ENCODE peak calls at places on chromosomes 6 and 20, in six cellular contexts. D is IMR-90, U is heart right ventricle, V is adrenal gland, L is transverse colon, F is mammary epithelial cell. B is an unnamed sample.

GRCh38 chr20:59645761-59646171 is 41.4 kb downstream of the PHACTR3 start:
- DNase-seq in L (no peak), V (no peak), D (no peak), F (no peak), U (no peak), B (no peak)

GRCh38 chr6:164370773-164371172 is 938.6 kb downstream of the C6orf118 start:
- DNase-seq in V (no peak), U (no peak), D (no peak), L (no peak), F (no peak), B (no peak)

GRCh38 chr20:17761612-17762011 is 61.8 kb downstream of the BANF2 start:
- DNase-seq in V (no peak), D (no peak), F (no peak), L (no peak), U (no peak), B (peak; percentile 74)

GRCh38 chr6:150697515-150697914 is 97.8 kb downstream of the PLEKHG1 start:
- DNase-seq in L (no peak), D (no peak), V (no peak), U (no peak), F (no peak), B (no peak)

GRCh38 chr20:37075932-37076685 is 19.7 kb downstream of the RBL1 start:
- DNase-seq in D (peak; percentile 52), U (no peak), V (no peak), L (no peak), F (no peak), B (no peak)

GRCh38 chr20:43722153-43722505 is 4.7 kb downstream of the GTSF1L start:
- DNase-seq in F (no peak), D (no peak), L (no peak), U (no peak), V (no peak), B (no peak)

GRCh38 chr20:36957875-36958667 is 6.6 kb upstream of the SAMHD1 start:
- DNase-seq in F (no peak), U (no peak), D (no peak), V (no peak), L (no peak), B (no peak)

GRCh38 chr20:3092611-3093379 is 8.3 kb upstream of the AVP start:
- DNase-seq in L (no peak), U (no peak), V (no peak), F (no peak), D (no peak), B (peak; percentile 90)

GRCh38 chr6:137013738-137014602 is 30.8 kb downstream of the IL20RA start:
- DNase-seq in V (no peak), U (no peak), D (peak; percentile 60), L (no peak), F (peak; percentile 71), B (peak; percentile 39)

GRCh38 chr20:63750807-63751470 is 11.4 kb downstream of the SLC2A4RG start:
- DNase-seq in U (no peak), V (no peak), D (no peak), L (no peak), F (no peak), B (peak; percentile 81)

GRCh38 chr6:16345449-16346330 is 107.3 kb downstream of the GMPR start:
- DNase-seq in U (no peak), V (no peak), D (peak; percentile 93), F (peak; percentile 82), L (no peak), B (peak; percentile 37)

GRCh38 chr20:44343162-44343675 is 6.4 kb downstream of the R3HDML start:
- DNase-seq in V (no peak), U (no peak), D (no peak), F (no peak), L (no peak), B (no peak)

GRCh38 chr20:32567384-32568178 is 17.6 kb downstream of the NOL4L start:
- DNase-seq in V (no peak), L (no peak), U (no peak), D (no peak), F (no peak), B (no peak)

GRCh38 chr6:109243863-109244825 is 138.1 kb downstream of the CD164 start:
- DNase-seq in L (no peak), D (no peak), V (no peak), U (no peak), F (no peak), B (no peak)

GRCh38 chr6:49906511-49906910 is 40.2 kb upstream of the CRISP1 start:
- DNase-seq in D (no peak), F (no peak), U (no peak), L (no peak), V (no peak), B (no peak)

GRCh38 chr6:137492289-137492688 is 1.9 kb downstream of the OLIG3 start:
- DNase-seq in F (no peak), V (no peak), L (no peak), D (no peak), U (no peak), B (peak; percentile 36)

GRCh38 chr20:33325350-33325749 is 42.3 kb downstream of the BPIFB1 start:
- DNase-seq in V (no peak), F (no peak), D (no peak), U (no peak), L (no peak), B (no peak)

GRCh38 chr6:152147269-152147668 is 339.8 kb downstream of the ESR1 start:
- DNase-seq in F (no peak), V (no peak), L (no peak), U (no peak), D (no peak), B (no peak)

GRCh38 chr6:152146385-152146784 is 338.9 kb downstream of the ESR1 start:
- DNase-seq in V (no peak), D (peak; percentile 91), L (no peak), U (no peak), F (no peak), B (no peak)

GRCh38 chr6:152143359-152143758 is 335.9 kb downstream of the ESR1 start:
- DNase-seq in D (no peak), V (no peak), U (no peak), F (no peak), L (no peak), B (no peak)

GRCh38 chr6:152136449-152136825 is 329.0 kb downstream of the ESR1 start:
- DNase-seq in V (no peak), F (no peak), D (no peak), U (no peak), L (no peak), B (no peak)

DNA sequence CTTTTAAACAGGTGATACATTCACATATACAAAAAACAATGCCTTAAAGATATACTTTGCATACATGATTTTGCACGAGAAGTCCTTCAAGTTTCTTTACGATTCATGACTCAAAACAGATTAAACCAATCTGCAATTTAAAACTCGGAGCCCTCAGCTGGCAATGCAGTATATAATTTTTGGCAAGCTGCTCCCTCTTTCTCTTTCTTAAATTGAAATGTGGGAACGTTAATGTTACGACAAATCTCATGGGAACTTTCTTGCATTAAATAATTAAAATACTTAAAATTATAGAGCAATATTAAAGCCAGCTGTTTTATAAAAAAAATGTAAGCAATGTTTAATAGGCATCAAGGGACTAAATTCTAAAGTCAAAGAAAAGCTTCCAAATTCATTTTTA is 334.6 kb downstream of the ESR1 start:
- DNase-seq in L (no peak), V (no peak), D (no peak), F (no peak), U (no peak), B (no peak)
- H3K4me3 ChIP-seq in L (no peak overlapping the region), V (no peak overlapping the region), D (no peak overlapping the region), F (no peak overlapping the region), U (no peak overlapping the region), B (no peak overlapping the region)

DNA sequence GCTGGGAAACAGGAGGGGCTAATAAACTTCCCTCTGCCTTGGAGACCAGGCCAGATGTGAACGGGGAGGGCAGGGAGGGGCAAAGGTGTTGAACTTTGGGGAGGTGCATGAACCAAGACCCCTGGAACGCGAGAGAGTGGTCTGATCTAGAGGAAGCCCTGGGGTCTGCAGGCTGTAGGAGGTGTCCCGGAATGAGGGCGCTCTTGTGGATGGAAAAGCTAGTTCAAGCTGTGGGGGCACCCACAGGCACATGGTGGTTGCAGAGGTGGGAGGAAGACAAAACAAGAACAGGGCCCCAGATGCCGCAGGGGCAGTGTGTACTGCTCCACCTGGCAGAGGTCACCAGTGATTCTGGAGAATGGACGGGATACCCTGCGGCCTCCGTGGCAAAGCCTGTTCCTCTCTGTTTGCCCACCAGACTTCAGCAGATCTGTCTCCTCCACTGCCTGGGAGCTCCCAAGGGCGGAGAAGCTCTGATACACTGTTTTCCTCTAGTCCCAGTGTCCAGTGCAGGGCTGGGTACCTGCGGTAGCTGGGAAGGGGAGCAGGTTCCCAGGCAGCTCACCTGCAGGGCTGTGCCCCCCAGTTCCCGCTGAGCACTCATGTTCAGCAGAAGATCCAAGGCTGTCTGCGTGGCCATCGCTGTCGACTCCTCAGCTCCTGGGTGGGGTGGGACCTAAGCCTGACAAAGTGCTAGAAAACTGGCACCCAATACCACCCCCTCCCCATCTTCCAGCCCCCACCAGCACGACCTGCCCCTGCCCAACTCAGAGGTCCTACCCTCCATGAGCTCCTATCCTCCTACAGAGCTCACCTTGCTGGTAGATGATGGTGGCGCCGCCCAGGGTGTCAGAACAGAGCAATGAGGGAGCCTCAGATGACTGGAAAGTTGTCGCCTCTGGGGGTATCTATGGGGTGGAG is 14.7 kb downstream of the ZNF335 start:
- DNase-seq in V (no peak), D (no peak), U (no peak), F (no peak), L (no peak), B (no peak)
- H3K36me3 ChIP-seq in V (no peaks in the 10 kb centered on the region), D (peaks cover 67% of the 10 kb centered on the region), U (peaks cover 94% of the 10 kb centered on the region), F (peaks cover 21% of the 10 kb centered on the region), L (peaks cover 49% of the 10 kb centered on the region), B (peaks cover 29% of the 10 kb centered on the region)

DNA sequence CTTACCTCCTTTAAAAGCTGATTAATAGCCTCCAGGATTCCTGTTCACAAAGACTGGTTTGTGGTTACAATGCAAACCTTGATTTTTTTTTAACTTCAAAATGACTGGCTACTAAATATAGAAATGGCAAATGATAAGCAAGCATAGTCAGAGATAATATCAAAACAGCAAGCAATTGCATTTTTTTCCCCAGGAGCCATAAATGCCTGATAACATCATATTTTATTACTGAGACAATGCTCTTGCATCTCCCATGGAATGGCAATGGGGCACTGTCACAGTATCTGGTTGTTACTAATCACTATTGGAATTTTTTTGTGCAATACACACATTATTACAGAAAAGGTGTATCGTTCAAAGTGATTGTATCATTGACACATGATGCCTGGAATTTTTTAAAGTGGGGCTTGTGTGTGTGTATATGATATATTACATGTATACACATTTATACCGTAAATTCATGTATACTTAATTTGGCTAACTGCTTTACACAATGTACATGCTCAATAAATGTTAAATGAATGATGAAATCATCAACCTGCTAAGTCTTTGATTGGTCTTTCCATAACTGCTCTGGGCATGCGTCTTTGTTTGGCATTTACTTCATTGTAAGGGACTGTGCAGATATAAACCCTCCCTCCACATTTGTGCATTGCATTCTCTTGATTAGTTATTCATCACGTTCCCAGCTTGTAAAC is 985 bp upstream of the SALL4 start:
- DNase-seq in V (no peak), L (no peak), F (peak; percentile 44), D (peak; percentile 6), U (no peak), B (no peak)
- H3K4me3 ChIP-seq in V (no peak overlapping the region), L (no peak overlapping the region), F (no peak overlapping the region), D (no peak overlapping the region), U (no peak overlapping the region), B (peak overlapping the region; percentile 97)

GRCh38 chr6:4289770-4290320 is 154.5 kb upstream of the ECI2 start:
- DNase-seq in F (no peak), D (no peak), U (no peak), L (no peak), V (no peak), B (no peak)
- H3K36me3 ChIP-seq in F (no peaks in the 10 kb centered on the region), D (no peaks in the 10 kb centered on the region), U (no peaks in the 10 kb centered on the region), L (no peaks in the 10 kb centered on the region), V (no peaks in the 10 kb centered on the region), B (no peaks in the 10 kb centered on the region)